ENCODE peak calls at places on chromosome 16, in five cellular contexts. I is GM23338, O is MM.1S, P is GM23248, A is neural progenitor cell. M is an unnamed sample.

GRCh38 chr16:4081577-4082021 is 34.6 kb downstream of the ADCY9 start:
- DNase-seq in O (no peak), A (peak; percentile 13), I (no peak), P (peak; percentile 59), M (no peak)

GRCh38 chr16:728131-728889 is 1.4 kb downstream of the HAGHL start:
- DNase-seq in P (peak; percentile 84), I (peak; percentile 80), A (peak; percentile 72), O (peak; percentile 93), M (peak; percentile 85)

GRCh38 chr16:76749780-76750375 is 441.1 kb upstream of the MON1B start:
- DNase-seq in O (no peak), P (no peak), I (no peak), A (no peak), M (no peak)

GRCh38 chr16:80968386-80969113 is 38.1 kb downstream of the CMC2 start:
- DNase-seq in O (no peak), A (no peak), P (peak; percentile 68), I (no peak), M (no peak)

GRCh38 chr16:86222965-86223551 is 287.3 kb upstream of the FOXF1 start:
- DNase-seq in I (no peak), P (peak; percentile 92), A (no peak), O (no peak), M (no peak)

GRCh38 chr16:10950393-10950792 is 6.0 kb downstream of the CLEC16A start:
- DNase-seq in P (peak; percentile 33), I (no peak), A (no peak), O (no peak), M (no peak)

GRCh38 chr16:89738538-89739317 is 17.4 kb downstream of the ZNF276 start:
- DNase-seq in O (no peak), A (no peak), I (no peak), P (no peak), M (no peak)

GRCh38 chr16:72811867-72812266 is 236.1 kb downstream of the ZFHX3 start:
- DNase-seq in O (no peak), I (no peak), A (no peak), P (no peak), M (no peak)

GRCh38 chr16:30350134-30350871 is 4.8 kb downstream of the CD2BP2 start:
- DNase-seq in P (peak; percentile 23), A (no peak), O (peak; percentile 49), I (no peak), M (peak; percentile 79)

GRCh38 chr16:23711785-23712184 is 1.2 kb downstream of the ERN2 start:
- DNase-seq in O (no peak), I (no peak), P (no peak), A (no peak), M (no peak)

GRCh38 chr16:63361032-63361624 is 1324.9 kb upstream of the CDH8 start:
- DNase-seq in P (peak; percentile 64), O (peak; percentile 74), I (peak; percentile 75), A (peak; percentile 74), M (peak; percentile 64)

GRCh38 chr16:65704866-65705265 is 583.0 kb upstream of the CDH11 start:
- DNase-seq in O (no peak), A (peak; percentile 8), P (peak; percentile 36), I (peak; percentile 49), M (no peak)

GRCh38 chr16:23666919-23667659 is 11.6 kb upstream of the PLK1 start:
- DNase-seq in P (no peak), O (no peak), A (no peak), I (no peak), M (no peak)

DNA sequence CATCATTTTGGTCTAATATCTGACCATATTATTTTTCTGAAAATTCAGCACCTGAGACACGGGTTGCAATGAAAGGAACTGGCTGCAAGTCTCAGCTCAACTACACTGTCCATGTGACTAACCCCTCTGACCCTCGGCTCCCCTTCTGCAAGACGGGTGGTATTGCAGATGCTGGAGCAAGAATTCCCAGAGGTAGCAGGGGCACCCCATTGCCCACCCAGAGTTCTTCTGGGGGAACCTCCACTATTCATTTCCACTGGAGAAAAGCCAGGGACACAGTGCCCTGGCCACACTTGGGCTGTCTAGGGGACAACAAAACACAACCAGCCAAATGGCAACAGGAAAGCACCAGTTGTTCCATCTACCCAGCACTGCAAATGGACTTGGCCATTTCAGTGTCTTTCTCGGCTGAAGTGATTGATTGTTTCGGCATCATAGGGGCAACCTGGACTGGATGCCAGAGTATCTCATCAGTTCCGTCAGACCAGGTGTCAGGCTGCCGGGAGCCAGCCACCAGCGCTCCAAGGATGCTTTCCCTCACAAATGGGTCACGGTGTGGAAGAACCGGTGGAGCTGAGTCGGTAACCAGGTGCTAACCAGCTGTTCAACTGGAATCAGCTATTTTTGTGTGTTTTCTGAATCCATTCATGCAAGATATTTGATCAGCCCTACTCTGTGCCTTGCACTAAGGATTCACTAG is 58.1 kb downstream of the C16orf78 start:
- DNase-seq in A (no peak), I (peak; percentile 28), P (no peak), O (no peak), M (no peak)
- TF ChIP-seq EZH2phosphoT487 in A (no peak), I (no peak), P (no peak), O (no peak), M (no peak)

GRCh38 chr16:85216522-85217375 is 104.5 kb upstream of the CIBAR2 start:
- DNase-seq in O (no peak), I (no peak), A (no peak), P (no peak), M (no peak)
- TF ChIP-seq EZH2phosphoT487 in O (no peak), I (no peak), A (no peak), P (no peak), M (no peak)

DNA sequence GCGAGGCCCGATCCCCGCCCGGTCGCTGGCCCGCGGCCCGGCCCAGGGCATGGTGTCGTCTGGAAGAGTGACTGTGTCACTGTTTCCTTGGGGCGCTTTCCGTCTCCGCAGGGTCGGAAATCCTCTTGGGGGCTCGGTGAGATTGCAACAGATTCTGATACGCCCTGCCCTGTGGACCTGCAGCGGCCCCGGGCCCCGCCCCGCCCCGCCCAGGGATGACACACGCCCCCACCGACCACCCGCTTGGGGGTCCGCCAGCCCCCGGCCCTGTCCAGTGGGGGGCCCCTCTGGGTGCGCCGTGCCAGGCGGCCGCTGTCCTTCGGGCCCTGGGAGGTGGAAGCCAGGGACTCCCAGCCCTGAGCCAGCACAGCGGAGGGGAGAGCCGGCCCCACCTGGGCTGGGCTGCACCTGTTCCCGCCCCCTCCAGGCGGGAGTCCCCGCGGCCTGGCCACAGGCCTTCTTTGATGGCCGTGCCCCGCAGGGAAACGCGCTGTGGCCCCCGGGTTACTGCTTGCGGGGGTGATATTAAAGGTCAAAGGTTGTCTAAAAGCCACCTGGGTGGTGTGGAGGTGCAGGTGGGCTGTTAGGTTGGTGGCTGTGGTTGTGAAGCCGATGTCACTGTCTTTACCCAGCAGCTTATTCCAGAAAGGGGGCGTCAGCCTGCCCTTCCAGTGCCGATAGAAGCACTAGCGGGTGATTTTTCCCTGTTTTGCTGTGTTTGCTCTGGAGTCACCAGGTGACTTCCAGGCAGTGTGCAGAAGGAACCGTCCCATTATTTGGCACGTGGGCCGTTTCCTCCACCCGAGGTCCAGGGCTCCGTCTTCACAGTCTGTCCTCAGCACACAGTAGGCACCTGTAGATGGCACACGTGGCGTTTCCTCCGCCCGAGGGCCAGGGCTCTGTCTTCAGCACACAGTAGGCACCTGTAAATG is 752 bp downstream of the TBC1D24 start:
- DNase-seq in P (peak; percentile 33), A (peak; percentile 61), I (peak; percentile 61), O (peak; percentile 32), M (peak; percentile 62)
- TF ChIP-seq EZH2phosphoT487 in P (no peak), A (no peak), I (no peak), O (no peak), M (no peak)

GRCh38 chr16:13038591-13038990 is 137.2 kb downstream of the SHISA9 start:
- DNase-seq in O (no peak), P (no peak), I (no peak), A (no peak), M (no peak)

GRCh38 chr16:13041646-13042045 is 140.2 kb downstream of the SHISA9 start:
- DNase-seq in O (no peak), A (no peak), P (no peak), I (no peak), M (no peak)

GRCh38 chr16:13041180-13041579 is 139.8 kb downstream of the SHISA9 start:
- DNase-seq in A (peak; percentile 63), P (no peak), O (no peak), I (no peak), M (no peak)

GRCh38 chr16:13039526-13039925 is 138.1 kb downstream of the SHISA9 start:
- DNase-seq in O (no peak), A (no peak), P (no peak), I (no peak), M (no peak)

GRCh38 chr16:13042291-13042690 is 140.9 kb downstream of the SHISA9 start:
- DNase-seq in A (no peak), P (no peak), O (no peak), I (no peak), M (no peak)
- TF ChIP-seq EZH2phosphoT487 in A (no peak), P (no peak), O (no peak), I (no peak), M (no peak)

M was measured in OCI-LY7.